ENCODE peak calls at places on chromosome 14, in four cellular contexts. W is CD4-positive, alpha-beta T cell; M is mucosa of descending colon; E is AG04449. F is an unnamed sample.

GRCh38 chr14:72716471-72716870 is 177.4 kb downstream of the DPF3 start:
- DNase-seq in W (no peak), M (no peak), E (no peak), F (no peak)

GRCh38 chr14:30484976-30485375 is 74.0 kb upstream of the G2E3 start:
- DNase-seq in W (no peak), M (no peak), E (no peak), F (no peak)

GRCh38 chr14:44639986-44640385 is 132.9 kb upstream of the FSCB start:
- DNase-seq in W (no peak), M (no peak), E (no peak), F (no peak)

GRCh38 chr14:92259613-92260357 is 63.2 kb upstream of the SLC24A4 start:
- DNase-seq in W (no peak), M (no peak), E (no peak), F (no peak)

GRCh38 chr14:54818201-54819133 is 84.2 kb downstream of the GCH1 start:
- DNase-seq in W (no peak), M (no peak), E (peak), F (no peak)

GRCh38 chr14:36028218-36028617 is 148.3 kb downstream of the PTCSC3 start:
- DNase-seq in W (no peak), M (no peak), E (no peak), F (no peak)

GRCh38 chr14:69270795-69271708 is 11.1 kb downstream of the GALNT16 start:
- DNase-seq in W (no peak), M (no peak), E (no peak), F (no peak)

GRCh38 chr14:52012635-52013034 is 23.3 kb downstream of the RTRAF start:
- DNase-seq in W (no peak), M (no peak), E (no peak), F (no peak)

GRCh38 chr14:71103662-71104484 is 196.6 kb downstream of the PCNX1 start:
- DNase-seq in W (no peak), M (no peak), E (no peak), F (peak)

GRCh38 chr14:88934231-88934898 is 109.9 kb downstream of the TTC8 start:
- DNase-seq in W (no peak), M (no peak), E (no peak), F (no peak)

GRCh38 chr14:104678346-104678745 is 11.1 kb upstream of the INF2 start:
- DNase-seq in W (no peak), M (no peak), E (no peak), F (peak)

GRCh38 chr14:39097159-39097558 is 5.9 kb downstream of the SEC23A start:
- DNase-seq in W (no peak), M (no peak), E (no peak), F (no peak)

GRCh38 chr14:73739899-73740685 is 25.9 kb upstream of the PNMA1 start:
- DNase-seq in W (no peak), M (no peak), E (no peak), F (no peak)

GRCh38 chr14:73740921-73741326 is 26.7 kb upstream of the PNMA1 start:
- DNase-seq in W (no peak), M (peak), E (no peak), F (peak)

GRCh38 chr14:73742520-73743238 is 28.5 kb upstream of the PNMA1 start:
- DNase-seq in W (no peak), M (no peak), E (no peak), F (no peak)

GRCh38 chr14:73741876-73742519 is 27.8 kb upstream of the PNMA1 start:
- DNase-seq in W (no peak), M (peak), E (no peak), F (no peak)

DNA sequence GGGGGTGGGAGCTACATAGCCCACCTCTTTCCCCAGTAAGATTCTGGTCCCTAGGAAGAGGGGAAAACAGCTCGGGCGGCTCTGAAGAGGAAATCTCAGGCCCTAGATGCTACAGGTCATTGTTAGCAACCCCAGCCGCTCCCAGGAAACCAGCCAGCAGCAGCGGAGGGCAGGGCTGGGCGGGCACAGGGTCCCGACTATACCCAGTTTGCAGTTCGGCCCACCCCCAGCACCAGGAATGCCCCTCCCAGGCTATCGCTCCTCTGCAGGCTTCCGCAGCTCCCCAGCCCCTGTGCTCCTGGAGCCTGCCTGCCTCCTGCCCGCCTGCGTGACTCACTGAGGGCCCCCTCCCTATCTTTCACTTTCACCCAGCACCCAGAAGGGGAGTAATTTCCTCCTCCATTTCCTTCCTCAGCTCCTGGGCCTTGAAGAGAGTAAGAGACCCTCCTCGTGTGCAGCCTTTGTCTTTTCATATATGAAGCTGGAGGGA is 27.2 kb upstream of the PNMA1 start:
- DNase-seq in W (peak), M (peak), E (no peak), F (peak)
- TF ChIP-seq CTCF in W (no peak), M (no peak), E (no peak), F (no peak)

GRCh38 chr14:75231320-75231719 is 47.3 kb upstream of the FOS start:
- DNase-seq in W (no peak), M (no peak), E (no peak), F (no peak)

GRCh38 chr14:75234173-75234855 is 44.3 kb upstream of the FOS start:
- DNase-seq in W (no peak), M (no peak), E (no peak), F (peak)

GRCh38 chr14:75229923-75230792 is 48.5 kb upstream of the FOS start:
- DNase-seq in W (peak), M (no peak), E (no peak), F (peak)

GRCh38 chr14:75229576-75229922 is 49.1 kb upstream of the FOS start:
- DNase-seq in W (no peak), M (peak), E (no peak), F (peak)

DNA sequence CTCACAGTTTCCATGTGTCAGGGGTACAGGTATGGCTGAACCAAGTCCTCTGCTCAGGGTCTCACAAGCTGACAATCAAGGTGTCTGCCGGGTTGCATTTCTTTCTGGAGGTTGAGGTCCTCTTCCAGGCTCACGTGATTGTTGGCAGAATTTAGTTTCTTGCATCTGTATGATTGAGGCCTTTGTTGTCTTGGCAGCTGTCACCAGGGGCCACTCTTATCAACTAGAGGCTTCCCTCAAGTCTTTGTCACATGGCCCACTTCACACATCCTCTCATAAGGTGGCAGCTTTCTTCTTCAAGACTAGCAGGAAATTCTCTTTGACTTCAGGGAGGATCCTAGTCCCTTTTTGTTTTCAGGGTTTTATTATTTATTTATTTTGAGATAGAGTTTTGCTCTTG is 46.0 kb upstream of the FOS start:
- DNase-seq in W (peak), M (no peak), E (no peak), F (no peak)
- TF ChIP-seq CTCF in W (peak), M (no peak), E (no peak), F (no peak)

DNA sequence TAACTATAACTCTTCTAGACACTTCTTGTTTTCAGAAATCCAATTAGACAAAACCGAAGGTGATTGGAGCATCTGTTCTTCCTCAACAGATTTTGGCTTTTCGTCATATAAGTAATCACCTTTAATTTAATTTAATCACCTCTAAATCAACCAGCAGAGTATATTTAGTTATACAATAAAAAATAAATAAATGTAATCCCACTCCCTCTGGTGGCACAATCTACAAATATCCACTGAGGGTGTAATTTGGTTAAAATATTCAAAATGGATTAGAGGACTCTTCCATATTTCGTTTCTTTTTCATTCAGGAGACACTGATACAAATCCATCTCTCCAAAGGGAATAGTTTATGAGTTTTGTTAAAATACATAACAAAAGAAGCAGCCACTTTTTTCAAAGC is 18.3 kb upstream of the SLC35F4 start:
- DNase-seq in W (no peak), M (no peak), E (no peak), F (no peak)
- TF ChIP-seq CTCF in W (no peak), M (no peak), E (no peak), F (peak)

GRCh38 chr14:94423465-94424056 is 29.0 kb downstream of the SERPINA11 start:
- DNase-seq in W (no peak), M (peak), E (no peak), F (peak)
- TF ChIP-seq CTCF in W (peak), M (peak), E (peak), F (peak)

GRCh38 chr14:75909630-75910029 is 72.2 kb downstream of the TGFB3 start:
- DNase-seq in W (no peak), M (no peak), E (no peak), F (no peak)

GRCh38 chr14:75906228-75906627 is 75.6 kb downstream of the TGFB3 start:
- DNase-seq in W (no peak), M (no peak), E (no peak), F (no peak)

GRCh38 chr14:75906680-75907280 is 75.0 kb downstream of the TGFB3 start:
- DNase-seq in W (peak), M (no peak), E (no peak), F (peak)

GRCh38 chr14:75907722-75908330 is 74.0 kb downstream of the TGFB3 start:
- DNase-seq in W (no peak), M (no peak), E (no peak), F (no peak)

GRCh38 chr14:75905505-75905904 is 76.3 kb downstream of the TGFB3 start:
- DNase-seq in W (no peak), M (no peak), E (no peak), F (peak)
- TF ChIP-seq CTCF in W (no peak), M (no peak), E (no peak), F (no peak)

GRCh38 chr14:65156568-65157366 is 54.5 kb upstream of the MAX start:
- DNase-seq in W (no peak), M (no peak), E (no peak), F (no peak)

GRCh38 chr14:65151329-65152010 is 49.2 kb upstream of the MAX start:
- DNase-seq in W (no peak), M (no peak), E (no peak), F (no peak)

GRCh38 chr14:65153101-65153500 is 50.8 kb upstream of the MAX start:
- DNase-seq in W (no peak), M (peak), E (no peak), F (no peak)

GRCh38 chr14:65149116-65149515 is 46.8 kb upstream of the MAX start:
- DNase-seq in W (no peak), M (no peak), E (no peak), F (no peak)

GRCh38 chr14:65150891-65151290 is 48.6 kb upstream of the MAX start:
- DNase-seq in W (no peak), M (no peak), E (no peak), F (no peak)
- TF ChIP-seq CTCF in W (no peak), M (no peak), E (no peak), F (no peak)

GRCh38 chr14:97791072-97791471 is 993.9 kb downstream of the VRK1 start:
- DNase-seq in W (no peak), M (no peak), E (no peak), F (no peak)

GRCh38 chr14:97802430-97802829 is 1005.2 kb downstream of the VRK1 start:
- DNase-seq in W (no peak), M (no peak), E (no peak), F (no peak)

GRCh38 chr14:97791906-97792305 is 994.7 kb downstream of the VRK1 start:
- DNase-seq in W (no peak), M (no peak), E (no peak), F (no peak)

GRCh38 chr14:97798204-97798603 is 1001.0 kb downstream of the VRK1 start:
- DNase-seq in W (no peak), M (no peak), E (no peak), F (no peak)

DNA sequence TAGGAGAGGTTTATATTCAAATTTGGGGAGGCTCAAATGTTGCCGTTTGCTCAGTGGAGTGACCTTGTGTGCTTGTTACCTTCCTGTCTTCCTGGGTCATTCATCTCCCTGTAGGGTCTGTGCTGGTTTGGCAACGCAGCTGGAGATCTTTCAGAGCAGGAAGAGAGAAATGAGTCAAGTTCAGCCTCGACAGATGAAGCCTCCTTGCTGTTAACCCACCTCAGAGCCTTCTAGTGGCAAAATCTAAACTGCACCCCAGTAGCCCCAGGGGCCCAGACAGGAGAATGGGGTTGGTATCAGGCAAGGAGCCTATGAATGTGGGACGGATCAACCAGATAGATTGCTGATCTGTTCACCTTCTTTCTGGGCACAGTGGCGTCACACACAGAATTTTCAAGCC is 999.3 kb downstream of the VRK1 start:
- DNase-seq in W (no peak), M (no peak), E (no peak), F (no peak)
- TF ChIP-seq CTCF in W (no peak), M (no peak), E (no peak), F (no peak)

GRCh38 chr14:42469637-42470426 is 863.2 kb downstream of the LRFN5 start:
- DNase-seq in W (no peak), M (no peak), E (no peak), F (no peak)
- TF ChIP-seq CTCF in W (no peak), M (no peak), E (no peak), F (no peak)

F was measured in Calu3.